ENCODE peak calls at places on chromosomes 6 and 20, in seven cellular contexts. W is cardiac fibroblast; R is OCI-LY7; D is PC-3; Y is breast epithelium; M is nephron progenitor cell; B is CD4-positive, alpha-beta T cell. Q is an unnamed sample.

GRCh38 chr6:31794294-31794865 is 1.2 kb downstream of the VARS1 start:
- DNase-seq in W (peak), R (peak), D (peak), Y (no peak), M (no peak), B (no peak), Q (no peak)

GRCh38 chr6:112466378-112467151 is 119.4 kb downstream of the RFPL4B start:
- DNase-seq in W (peak), R (no peak), D (peak), Y (no peak), M (no peak), B (no peak), Q (no peak)

GRCh38 chr20:16419138-16419715 is 154.0 kb downstream of the KIF16B start:
- DNase-seq in W (no peak), R (no peak), D (peak), Y (no peak), M (no peak), B (no peak), Q (no peak)

GRCh38 chr6:147970970-147971369 is 371.7 kb upstream of the SASH1 start:
- DNase-seq in W (peak), R (peak), D (peak), Y (no peak), M (no peak), B (no peak), Q (no peak)

GRCh38 chr6:79630883-79631799 is at the start of gene SH3BGRL2:
- DNase-seq in W (peak), R (no peak), D (peak), Y (peak), M (peak), B (no peak), Q (peak)

GRCh38 chr6:139256087-139256486 is 35.7 kb downstream of the TXLNB start:
- DNase-seq in W (peak), R (no peak), D (no peak), Y (no peak), M (no peak), B (no peak), Q (no peak)

GRCh38 chr20:19952392-19952791 is 64.8 kb upstream of the NAA20 start:
- DNase-seq in W (no peak), R (no peak), D (peak), Y (no peak), M (no peak), B (no peak), Q (no peak)

GRCh38 chr6:1351381-1352008 is 37.9 kb upstream of the FOXF2 start:
- DNase-seq in W (no peak), R (no peak), D (no peak), Y (no peak), M (no peak), B (no peak), Q (no peak)

GRCh38 chr20:54070187-54070987 is at the start of gene BCAS1:
- DNase-seq in W (no peak), R (no peak), D (peak), Y (peak), M (no peak), B (no peak), Q (no peak)

GRCh38 chr20:51008718-51009117 is 14.2 kb downstream of the KCNG1 start:
- DNase-seq in W (no peak), R (no peak), D (no peak), Y (no peak), M (no peak), B (no peak), Q (no peak)

GRCh38 chr20:36573103-36573797 is at the start of gene TGIF2:
- DNase-seq in W (peak), R (peak), D (peak), Y (peak), M (peak), B (peak), Q (peak)

GRCh38 chr6:161434331-161434730 is 160.5 kb upstream of the AGPAT4 start:
- DNase-seq in W (peak), R (no peak), D (no peak), Y (no peak), M (no peak), B (no peak), Q (no peak)

GRCh38 chr6:167751579-167752115 is 75.1 kb upstream of the AFDN start:
- DNase-seq in W (no peak), R (no peak), D (no peak), Y (no peak), M (no peak), B (no peak), Q (no peak)

GRCh38 chr6:77740380-77740779 is 87.5 kb downstream of the MEI4 start:
- DNase-seq in W (peak), R (peak), D (peak), Y (no peak), M (no peak), B (no peak), Q (no peak)

GRCh38 chr6:27592481-27593199 is 119.7 kb upstream of the ZNF184 start:
- DNase-seq in W (peak), R (peak), D (peak), Y (no peak), M (peak), B (no peak), Q (no peak)

GRCh38 chr6:69917834-69918233 is 51.5 kb downstream of the COL19A1 start:
- DNase-seq in W (peak), R (no peak), D (peak), Y (no peak), M (no peak), B (no peak), Q (no peak)

GRCh38 chr20:11676618-11677289 is 240.9 kb upstream of the BTBD3 start:
- DNase-seq in W (peak), R (peak), D (peak), Y (no peak), M (peak), B (no peak), Q (no peak)

GRCh38 chr6:111118816-111119215 is 31.5 kb downstream of the SLC16A10 start:
- DNase-seq in W (no peak), R (no peak), D (no peak), Y (no peak), M (no peak), B (no peak), Q (no peak)

GRCh38 chr6:156395276-156395675 is 381.9 kb upstream of the ARID1B start:
- DNase-seq in W (no peak), R (peak), D (peak), Y (no peak), M (no peak), B (peak), Q (no peak)

GRCh38 chr6:86706449-86706848 is 230.9 kb upstream of the HTR1E start:
- DNase-seq in W (no peak), R (no peak), D (peak), Y (no peak), M (peak), B (no peak), Q (no peak)
- TF ChIP-seq CTCF in W (no peak), R (peak), D (peak), Y (no peak), M (peak), B (no peak), Q (no peak)

GRCh38 chr6:18031189-18031588 is 43.8 kb upstream of the KIF13A start:
- DNase-seq in W (no peak), R (no peak), D (no peak), Y (no peak), M (no peak), B (no peak), Q (no peak)

GRCh38 chr6:18039481-18039880 is 52.0 kb upstream of the KIF13A start:
- DNase-seq in W (no peak), R (no peak), D (no peak), Y (no peak), M (no peak), B (no peak), Q (no peak)

GRCh38 chr6:18034798-18035202 is 47.4 kb upstream of the KIF13A start:
- DNase-seq in W (peak), R (no peak), D (no peak), Y (no peak), M (no peak), B (no peak), Q (no peak)

GRCh38 chr6:18031680-18032256 is 44.3 kb upstream of the KIF13A start:
- DNase-seq in W (no peak), R (no peak), D (no peak), Y (no peak), M (no peak), B (no peak), Q (no peak)

GRCh38 chr6:18035330-18035854 is 48.0 kb upstream of the KIF13A start:
- DNase-seq in W (no peak), R (no peak), D (no peak), Y (no peak), M (no peak), B (no peak), Q (no peak)
- TF ChIP-seq CTCF in W (no peak), R (no peak), D (no peak), Y (no peak), M (no peak), B (no peak), Q (no peak)

GRCh38 chr6:71228461-71229041 is 60.1 kb upstream of the OGFRL1 start:
- DNase-seq in W (no peak), R (no peak), D (peak), Y (no peak), M (no peak), B (no peak), Q (no peak)
- TF ChIP-seq CTCF in W (no peak), R (no peak), D (no peak), Y (no peak), M (no peak), B (no peak), Q (no peak)

DNA sequence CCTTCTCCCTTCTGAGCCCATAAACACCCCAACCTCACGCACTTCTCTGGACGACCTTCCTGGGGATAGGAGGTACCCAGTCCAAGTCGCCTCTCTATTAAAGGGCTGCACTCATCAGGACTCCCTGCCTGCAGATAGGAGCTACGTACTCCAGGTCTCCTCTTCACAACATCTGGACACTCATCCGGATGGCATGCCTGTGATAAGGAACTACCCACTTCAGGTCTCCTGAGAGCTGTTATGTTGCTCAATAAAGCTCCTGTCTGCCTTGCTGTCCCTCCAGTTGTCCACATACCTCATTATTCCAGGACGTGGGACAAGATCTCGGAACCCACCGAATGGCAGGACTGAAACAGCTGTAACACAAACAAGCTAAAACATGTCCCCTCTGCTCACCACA is 548.0 kb downstream of the TBC1D32 start:
- DNase-seq in W (no peak), R (no peak), D (no peak), Y (no peak), M (no peak), B (no peak), Q (no peak)
- TF ChIP-seq CTCF in W (no peak), R (no peak), D (no peak), Y (no peak), M (no peak), B (no peak), Q (no peak)

GRCh38 chr6:52503344-52503747 is 73.5 kb downstream of the TRAM2 start:
- DNase-seq in W (no peak), R (no peak), D (peak), Y (no peak), M (peak), B (no peak), Q (no peak)
- TF ChIP-seq CTCF in W (peak), R (peak), D (peak), Y (no peak), M (no peak), B (no peak), Q (no peak)

DNA sequence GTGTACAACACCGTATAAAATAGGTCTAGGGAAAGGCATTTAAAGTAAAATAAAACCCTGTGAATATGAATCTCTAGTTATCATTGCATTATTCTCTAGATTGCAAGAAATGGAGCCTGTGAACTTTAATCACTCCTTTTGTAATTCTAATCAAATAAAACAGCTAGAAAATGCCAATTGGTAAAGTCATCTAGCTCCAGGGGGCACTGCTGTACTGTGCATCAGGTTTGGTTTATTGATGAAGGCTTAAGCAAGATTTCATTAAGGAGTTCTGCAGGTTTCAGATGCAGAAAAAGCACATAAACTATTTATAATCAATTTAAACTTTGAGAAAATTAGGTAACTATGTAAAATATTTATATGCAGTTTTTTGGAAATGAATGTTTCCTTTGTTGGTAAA is 645.0 kb downstream of the PHF3 start:
- DNase-seq in W (peak), R (no peak), D (peak), Y (no peak), M (peak), B (no peak), Q (no peak)
- TF ChIP-seq CTCF in W (peak), R (peak), D (peak), Y (no peak), M (peak), B (no peak), Q (peak)

GRCh38 chr6:127073222-127073621 is 45.2 kb upstream of the RSPO3 start:
- DNase-seq in W (no peak), R (no peak), D (no peak), Y (no peak), M (no peak), B (no peak), Q (no peak)

DNA sequence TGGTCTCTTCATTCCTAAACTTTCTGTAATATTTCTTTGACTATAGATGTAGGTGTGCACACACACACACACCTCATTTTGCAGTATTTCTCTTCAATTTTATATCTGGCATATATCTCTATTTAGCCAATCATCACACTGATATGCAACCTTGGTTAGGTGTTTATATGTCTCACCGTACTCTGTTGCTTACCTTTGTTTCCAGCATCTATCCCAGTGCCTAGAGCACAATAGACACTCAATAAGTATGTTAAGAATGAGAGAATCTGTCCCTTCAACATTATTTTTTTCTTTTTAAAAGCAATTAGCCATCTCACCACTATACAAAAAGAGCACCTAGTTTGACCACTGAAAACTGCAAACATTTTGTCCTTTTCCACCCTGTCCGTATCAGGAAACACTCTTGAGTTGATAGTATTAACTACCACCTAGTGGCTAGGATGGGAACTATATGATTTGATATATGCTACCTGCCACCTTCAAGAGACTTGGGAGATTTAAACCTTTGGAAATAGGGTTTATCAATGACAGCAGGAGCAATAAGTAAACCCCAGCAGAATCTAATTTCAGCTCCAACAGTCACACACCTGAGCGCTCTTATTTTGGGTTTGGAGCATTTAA is 48.7 kb upstream of the RSPO3 start:
- DNase-seq in W (peak), R (peak), D (peak), Y (no peak), M (no peak), B (no peak), Q (no peak)
- TF ChIP-seq CTCF in W (peak), R (peak), D (peak), Y (peak), M (peak), B (no peak), Q (peak)

GRCh38 chr20:31919756-31920155 is 32.1 kb downstream of the PDRG1 start:
- DNase-seq in W (no peak), R (no peak), D (no peak), Y (no peak), M (no peak), B (no peak), Q (no peak)
- TF ChIP-seq CTCF in W (no peak), R (no peak), D (no peak), Y (no peak), M (no peak), B (no peak), Q (no peak)

GRCh38 chr20:63521602-63522001 is 1.0 kb downstream of the PPDPF start:
- DNase-seq in W (peak), R (no peak), D (no peak), Y (no peak), M (no peak), B (no peak), Q (no peak)

GRCh38 chr20:63522091-63522868 is 1.7 kb downstream of the PPDPF start:
- DNase-seq in W (no peak), R (no peak), D (no peak), Y (no peak), M (no peak), B (no peak), Q (no peak)

GRCh38 chr20:63519765-63520593 is 586 bp upstream of the PPDPF start:
- DNase-seq in W (no peak), R (peak), D (peak), Y (peak), M (peak), B (peak), Q (peak)

GRCh38 chr20:63520594-63520938 is at the start of gene PPDPF:
- DNase-seq in W (peak), R (peak), D (peak), Y (peak), M (peak), B (peak), Q (peak)

GRCh38 chr20:63520939-63521601 is 505 bp downstream of the PPDPF start:
- DNase-seq in W (peak), R (peak), D (peak), Y (peak), M (peak), B (peak), Q (peak)
- TF ChIP-seq CTCF in W (no peak), R (peak), D (no peak), Y (no peak), M (no peak), B (no peak), Q (no peak)